ENCODE peak calls at places on chromosomes 2 and 18, in five cellular contexts. B is IMR-90, K is H1, Z is mesenchymal stem cell, P is neuronal stem cell. C is an unnamed sample.
A peak's percentile ranks its signal among the peaks of the same experiment; 100 is the strongest.

GRCh38 chr2:32522770-32523169 is 105.1 kb upstream of the TTC27 start:
- DNase-seq in B (peak; percentile 12), Z (no peak), P (no peak), K (no peak), C (peak; percentile 58)

GRCh38 chr2:80496770-80497169 is 192.2 kb upstream of the LRRTM1 start:
- DNase-seq in B (peak; percentile 80), P (no peak), Z (peak; percentile 63), K (no peak), C (no peak)

GRCh38 chr18:23272498-23273232 is 137.4 kb downstream of the CABLES1 start:
- DNase-seq in P (no peak), B (no peak), K (no peak), Z (no peak), C (peak; percentile 55)

GRCh38 chr2:174327559-174327897 is 7.2 kb upstream of the SP9 start:
- DNase-seq in K (no peak), B (no peak), P (no peak), Z (no peak), C (no peak)

GRCh38 chr2:112834379-112835014 is 2.1 kb downstream of the IL1B start:
- DNase-seq in P (no peak), Z (no peak), K (no peak), B (no peak), C (no peak)

GRCh38 chr2:192544371-192544955 is 349.7 kb upstream of the TMEFF2 start:
- DNase-seq in P (no peak), Z (no peak), B (no peak), K (no peak), C (no peak)

GRCh38 chr2:215409331-215410127 is 26.3 kb downstream of the FN1 start:
- DNase-seq in Z (no peak), B (peak; percentile 57), K (no peak), P (no peak), C (no peak)

GRCh38 chr2:98772531-98772930 is 41.6 kb upstream of the MGAT4A start:
- DNase-seq in P (no peak), K (no peak), Z (no peak), B (no peak), C (no peak)

GRCh38 chr18:48788378-48788777 is 162.4 kb downstream of the SMAD7 start:
- DNase-seq in K (no peak), Z (no peak), B (no peak), P (no peak), C (no peak)

GRCh38 chr18:12639990-12640880 is 17.7 kb downstream of the SPIRE1 start:
- DNase-seq in P (no peak), Z (peak; percentile 92), K (no peak), B (peak; percentile 87), C (peak; percentile 43)

GRCh38 chr2:63872571-63873328 is 31.1 kb downstream of the UGP2 start:
- DNase-seq in K (no peak), B (no peak), Z (no peak), P (no peak), C (no peak)

GRCh38 chr2:238202326-238203103 is 980 bp downstream of the ILKAP start:
- DNase-seq in K (no peak), B (peak; percentile 18), Z (peak; percentile 42), P (no peak), C (peak; percentile 39)

GRCh38 chr2:68832161-68832869 is 38.9 kb downstream of the BMP10 start:
- DNase-seq in B (peak; percentile 78), Z (peak; percentile 96), P (no peak), K (peak; percentile 38), C (no peak)

GRCh38 chr2:10948165-10948564 is 36.4 kb downstream of the KCNF1 start:
- DNase-seq in P (no peak), B (no peak), K (no peak), Z (no peak), C (no peak)

GRCh38 chr2:31980674-31981356 is 30.0 kb downstream of the MEMO1 start:
- DNase-seq in B (peak; percentile 68), K (no peak), Z (peak; percentile 83), P (no peak), C (peak; percentile 62)

GRCh38 chr2:181036848-181037603 is 56.6 kb downstream of the UBE2E3 start:
- DNase-seq in P (no peak), B (peak; percentile 80), K (no peak), Z (peak; percentile 82), C (no peak)

GRCh38 chr18:43486462-43486861 is 209.2 kb upstream of the SYT4 start:
- DNase-seq in P (peak; percentile 51), Z (no peak), K (peak; percentile 52), B (no peak), C (peak; percentile 79)

GRCh38 chr2:215950009-215950408 is 63.3 kb downstream of the MREG start:
- DNase-seq in P (no peak), K (no peak), B (peak; percentile 67), Z (peak; percentile 63), C (peak; percentile 77)

GRCh38 chr2:226683196-226683595 is 116.4 kb downstream of the IRS1 start:
- DNase-seq in Z (no peak), P (no peak), B (peak; percentile 28), K (no peak), C (no peak)

GRCh38 chr18:13614318-13614643 is 112.1 kb downstream of the FAM210A start:
- DNase-seq in K (no peak), P (no peak), B (no peak), Z (no peak), C (no peak)

GRCh38 chr18:74540689-74541421 is 6.6 kb downstream of the CNDP1 start:
- DNase-seq in B (peak; percentile 28), P (no peak), Z (peak; percentile 26), K (no peak), C (no peak)

GRCh38 chr2:225122007-225122406 is 79.7 kb upstream of the DOCK10 start:
- DNase-seq in P (no peak), K (no peak), Z (no peak), B (no peak), C (peak; percentile 11)
- H3K4me3 ChIP-seq in P (no peak overlapping the region), K (no peak overlapping the region), Z (no peak overlapping the region), B (no peak overlapping the region), C (no peak overlapping the region)

DNA sequence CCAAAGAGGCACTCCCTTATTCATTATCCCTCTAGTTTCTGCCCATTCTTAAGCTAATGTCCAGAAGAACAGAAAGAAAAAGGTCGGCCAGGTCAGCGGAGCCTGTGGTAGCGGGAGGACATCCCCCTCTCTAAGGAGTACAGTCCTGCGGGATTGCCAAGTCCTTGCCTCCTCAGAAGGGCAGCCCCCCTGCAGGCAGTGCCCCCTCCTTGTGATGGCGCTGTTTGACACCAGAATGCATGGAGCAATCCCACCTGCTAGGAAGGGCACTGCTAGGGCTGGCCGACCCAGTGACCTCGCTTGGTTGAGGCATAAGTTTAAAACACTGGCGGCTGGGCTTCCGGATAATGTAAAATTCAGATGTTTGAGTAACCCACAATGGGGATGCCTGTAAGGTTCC is 33.9 kb downstream of the ST6GAL2 start:
- DNase-seq in K (peak; percentile 65), P (peak; percentile 51), B (no peak), Z (no peak), C (peak; percentile 32)
- H2BK15ac ChIP-seq in K (no peak overlapping the region), P (no peak overlapping the region), B (no peak overlapping the region), Z (no peak overlapping the region), C (no peak overlapping the region)

GRCh38 chr2:61855178-61855523 is 1.3 kb upstream of the FAM161A start:
- DNase-seq in B (no peak), Z (no peak), K (no peak), P (no peak), C (peak; percentile 68)
- H3K4me3 ChIP-seq in B (peak overlapping the region; percentile 93), Z (peak overlapping the region; percentile 51), K (peak overlapping the region; percentile 92), P (peak overlapping the region; percentile 85), C (no peak overlapping the region)

DNA sequence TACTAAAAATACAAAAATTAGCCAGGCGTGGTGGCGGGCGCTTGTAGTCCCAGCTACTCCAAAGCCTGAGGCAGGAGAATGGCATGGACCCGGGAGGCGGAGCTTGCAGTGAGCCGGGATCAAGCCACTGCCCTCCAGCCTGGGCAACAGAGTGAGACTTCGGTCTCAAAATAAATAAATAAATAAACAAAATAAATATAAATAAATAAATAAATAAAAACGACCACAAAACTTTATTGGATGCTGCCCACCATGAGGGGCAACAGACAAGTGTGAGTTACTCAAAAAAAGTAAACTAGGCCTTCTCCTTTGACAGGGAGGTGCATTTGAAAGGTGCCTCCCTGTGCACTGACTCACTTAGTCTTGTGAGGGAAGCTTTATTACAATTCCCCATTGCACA is 50.4 kb downstream of the SLC4A1AP start:
- DNase-seq in B (no peak), K (no peak), Z (no peak), P (no peak), C (no peak)
- H2BK15ac ChIP-seq in B (peak overlapping the region; percentile 38), K (no peak overlapping the region), Z (no peak overlapping the region), P (no peak overlapping the region), C (no peak overlapping the region)

GRCh38 chr2:144239726-144240125 is 280.2 kb downstream of the ZEB2 start:
- DNase-seq in K (no peak), Z (no peak), B (no peak), P (no peak), C (no peak)
- H3K4me3 ChIP-seq in K (no peak overlapping the region), Z (no peak overlapping the region), B (no peak overlapping the region), P (no peak overlapping the region), C (no peak overlapping the region)

DNA sequence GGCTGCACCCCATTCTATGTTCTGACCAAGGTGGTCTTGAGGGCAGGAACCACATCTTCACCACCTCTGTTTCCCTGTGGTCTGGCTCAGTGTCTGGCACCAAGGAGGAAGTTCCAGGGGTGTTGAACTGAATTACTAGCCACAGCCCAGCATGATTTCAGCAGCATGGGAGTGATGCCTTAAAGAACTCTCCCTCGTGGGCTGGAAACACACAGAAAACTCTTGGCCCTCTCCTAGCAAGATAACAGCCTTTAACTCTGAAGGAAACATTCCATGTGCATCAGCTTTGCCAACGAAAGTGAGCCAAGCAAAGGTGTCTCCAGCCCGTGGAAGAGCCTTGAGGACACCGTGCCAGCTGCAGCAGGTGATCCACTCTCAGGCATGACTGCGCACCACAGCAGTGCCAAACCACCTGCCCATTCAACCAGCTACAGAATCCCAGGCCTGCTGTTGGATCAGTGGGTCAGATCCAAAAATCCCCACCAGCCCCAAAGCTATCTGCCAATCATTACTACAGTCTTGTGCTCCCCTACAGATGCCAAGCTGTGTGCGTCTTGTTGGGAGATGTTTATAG is 124.8 kb downstream of the TTC32 start:
- DNase-seq in Z (no peak), B (no peak), K (no peak), P (no peak), C (no peak)
- H2BK15ac ChIP-seq in Z (no peak overlapping the region), B (no peak overlapping the region), K (no peak overlapping the region), P (no peak overlapping the region), C (no peak overlapping the region)

GRCh38 chr2:62291517-62292137 is 95.7 kb downstream of the B3GNT2 start:
- DNase-seq in K (no peak), P (no peak), B (no peak), Z (no peak), C (no peak)
- H3K4me3 ChIP-seq in K (no peak overlapping the region), P (no peak overlapping the region), B (no peak overlapping the region), Z (no peak overlapping the region), C (no peak overlapping the region)

GRCh38 chr18:10580215-10580614 is 54.4 kb downstream of the NAPG start:
- DNase-seq in B (no peak), K (no peak), P (no peak), Z (no peak), C (no peak)

GRCh38 chr18:10579079-10579867 is 53.4 kb downstream of the NAPG start:
- DNase-seq in Z (peak; percentile 29), K (no peak), P (no peak), B (peak; percentile 75), C (no peak)
- H2BK15ac ChIP-seq in Z (no peak overlapping the region), K (peak overlapping the region; percentile 72), P (no peak overlapping the region), B (peak overlapping the region; percentile 50), C (no peak overlapping the region)